ENCODE peak calls at places on chromosomes 2 and 18, in five cellular contexts. X is GM12878, F is K562, G is HCT116, H is HepG2. K is an unnamed sample.

GRCh38 chr2:215775106-215775505 is 238.2 kb downstream of the MREG start:
- DNase-seq in F (no peak), H (no peak), G (no peak), X (no peak), K (no peak)

GRCh38 chr18:79320216-79320615 is 75.5 kb upstream of the NFATC1 start:
- DNase-seq in H (no peak), F (no peak), G (no peak), X (no peak), K (no peak)

GRCh38 chr2:204274991-204275390 is 270.3 kb upstream of the PARD3B start:
- DNase-seq in X (no peak), H (no peak), F (no peak), G (no peak), K (no peak)

GRCh38 chr2:38446972-38447561 is 70.0 kb upstream of the ATL2 start:
- DNase-seq in X (no peak), F (no peak), H (no peak), G (no peak), K (no peak)

GRCh38 chr2:16513626-16514025 is 152.0 kb downstream of the CYRIA start:
- DNase-seq in F (no peak), H (no peak), X (no peak), G (no peak), K (no peak)

GRCh38 chr2:64214281-64215115 is 70.3 kb upstream of the PELI1 start:
- DNase-seq in G (no peak), F (no peak), H (no peak), X (peak; percentile 91), K (no peak)

GRCh38 chr2:233100192-233100998 is 40.3 kb downstream of the INPP5D start:
- DNase-seq in X (peak; percentile 95), F (no peak), G (no peak), H (no peak), K (no peak)

GRCh38 chr2:9897331-9897737 is 54.1 kb downstream of the TAF1B start:
- DNase-seq in H (no peak), G (peak; percentile 65), X (peak; percentile 19), F (no peak), K (no peak)

GRCh38 chr2:10810175-10811161 is 2.1 kb downstream of the PDIA6 start:
- DNase-seq in F (no peak), H (no peak), X (peak; percentile 36), G (no peak), K (no peak)

GRCh38 chr2:172978053-172978383 is 97.6 kb upstream of the MAP3K20 start:
- DNase-seq in H (no peak), X (no peak), G (no peak), F (no peak), K (no peak)

GRCh38 chr2:22281033-22281432 is 1103.9 kb upstream of the KLHL29 start:
- DNase-seq in G (no peak), F (no peak), X (no peak), H (no peak), K (no peak)

GRCh38 chr18:79857082-79857661 is 59.4 kb downstream of the KCNG2 start:
- DNase-seq in G (no peak), F (no peak), H (peak; percentile 19), X (no peak), K (no peak)

GRCh38 chr2:157929871-157930667 is 53.9 kb upstream of the ACVR1 start:
- DNase-seq in G (no peak), F (peak; percentile 41), X (no peak), H (no peak), K (no peak)

GRCh38 chr2:103615706-103616105 is 853.9 kb downstream of the TMEM182 start:
- DNase-seq in F (no peak), X (no peak), H (no peak), G (no peak), K (no peak)

GRCh38 chr18:80161781-80162417 is 52.8 kb downstream of the ADNP2 start:
- DNase-seq in X (no peak), H (no peak), G (no peak), F (no peak), K (no peak)

GRCh38 chr2:233470839-233471238 is 95.7 kb downstream of the USP40 start:
- DNase-seq in F (no peak), G (no peak), X (no peak), H (no peak), K (no peak)

GRCh38 chr2:45699032-45699658 is 47.7 kb downstream of the PRKCE start:
- DNase-seq in F (no peak), X (no peak), G (no peak), H (no peak), K (no peak)

GRCh38 chr2:20675701-20676352 is 8.9 kb downstream of the GDF7 start:
- DNase-seq in X (peak; percentile 15), H (peak; percentile 78), F (no peak), G (no peak), K (no peak)

GRCh38 chr18:61926532-61926931 is 33.7 kb upstream of the RNF152 start:
- DNase-seq in H (no peak), F (no peak), G (no peak), X (no peak), K (no peak)

GRCh38 chr18:60663060-60663989 is 290.8 kb upstream of the MC4R start:
- DNase-seq in H (no peak), F (no peak), X (no peak), G (no peak), K (no peak)

GRCh38 chr18:30527226-30527625 is 515.3 kb downstream of the DSC3 start:
- DNase-seq in X (no peak), G (no peak), H (no peak), F (no peak), K (no peak)

GRCh38 chr18:57585846-57586242 is 658 bp downstream of the FECH start:
- DNase-seq in G (no peak), F (peak; percentile 9), X (no peak), H (no peak), K (no peak)

GRCh38 chr2:65551528-65551927 is 119.1 kb upstream of the SPRED2 start:
- DNase-seq in H (no peak), X (no peak), F (peak; percentile 59), G (no peak), K (no peak)

GRCh38 chr18:30683836-30684235 is 358.7 kb downstream of the DSC3 start:
- DNase-seq in X (no peak), F (no peak), H (no peak), G (no peak), K (no peak)

GRCh38 chr2:127014630-127015029 is 92.3 kb downstream of the BIN1 start:
- DNase-seq in G (no peak), F (no peak), H (no peak), X (no peak), K (no peak)

GRCh38 chr2:99127999-99128398 is 13.5 kb upstream of the C2orf15 start:
- DNase-seq in X (no peak), G (no peak), H (no peak), F (no peak), K (no peak)

GRCh38 chr2:196171946-196172345 is 568 bp upstream of the STK17B start:
- DNase-seq in G (no peak), H (no peak), F (no peak), X (no peak), K (no peak)

DNA sequence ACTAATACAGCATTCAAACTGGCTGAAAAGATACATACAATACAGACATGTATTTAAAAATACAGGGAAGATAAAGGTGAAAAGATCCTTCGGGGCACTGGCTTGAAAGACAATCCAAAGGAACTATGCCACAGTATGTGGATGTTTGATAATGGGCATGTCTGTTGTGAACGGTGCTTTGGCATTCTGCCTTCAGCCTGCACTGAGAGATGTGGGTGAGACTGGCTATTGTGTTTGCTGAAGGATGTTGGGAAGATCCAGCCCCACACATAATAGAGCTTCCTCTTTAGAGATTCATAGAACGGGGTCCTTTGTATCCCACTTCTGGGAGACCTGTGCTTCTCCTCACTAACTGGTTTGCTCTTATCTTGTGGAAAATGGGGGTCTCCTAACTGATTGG is 65.1 kb upstream of the CXCR4 start:
- DNase-seq in G (no peak), X (no peak), H (no peak), F (no peak), K (no peak)
- H3K9ac ChIP-seq in G (no peak overlapping the region), X (no peak overlapping the region), H (no peak overlapping the region), F (no peak overlapping the region), K (no peak overlapping the region)

GRCh38 chr2:43019025-43019367 is 207.4 kb downstream of the ZFP36L2 start:
- DNase-seq in H (no peak), F (no peak), G (no peak), X (no peak), K (no peak)
- H3K4me1 ChIP-seq in H (peaks cover 64% of the 10 kb centered on the region), F (no peaks in the 10 kb centered on the region), G (no peaks in the 10 kb centered on the region), X (no peaks in the 10 kb centered on the region), K (no peaks in the 10 kb centered on the region)

GRCh38 chr2:18926633-18927524 is 337.5 kb upstream of the NT5C1B start:
- DNase-seq in H (no peak), X (no peak), F (no peak), G (no peak), K (no peak)

GRCh38 chr2:18927525-18928232 is 338.3 kb upstream of the NT5C1B start:
- DNase-seq in X (no peak), F (no peak), H (peak; percentile 18), G (no peak), K (no peak)

GRCh38 chr2:18930977-18931376 is 341.6 kb upstream of the NT5C1B start:
- DNase-seq in F (no peak), X (no peak), G (no peak), H (no peak), K (no peak)

GRCh38 chr2:18922276-18922675 is 332.9 kb upstream of the NT5C1B start:
- DNase-seq in X (no peak), G (no peak), F (no peak), H (no peak), K (no peak)

GRCh38 chr2:18924905-18925691 is 335.7 kb upstream of the NT5C1B start:
- DNase-seq in G (no peak), H (no peak), F (no peak), X (no peak), K (no peak)
- TF ChIP-seq ZNF274 in G (no peak), H (no peak), F (no peak), X (no peak), K (no peak)

GRCh38 chr2:104774631-104775030 is 79.3 kb upstream of the POU3F3 start:
- DNase-seq in X (no peak), F (no peak), G (no peak), H (no peak), K (no peak)

GRCh38 chr2:104766683-104767082 is 87.2 kb upstream of the POU3F3 start:
- DNase-seq in F (no peak), G (no peak), H (no peak), X (no peak), K (no peak)

GRCh38 chr2:104768694-104769093 is 85.2 kb upstream of the POU3F3 start:
- DNase-seq in H (no peak), X (no peak), G (no peak), F (no peak), K (no peak)

GRCh38 chr2:104769096-104769495 is 84.8 kb upstream of the POU3F3 start:
- DNase-seq in F (no peak), X (no peak), H (no peak), G (no peak), K (no peak)
- H3K9ac ChIP-seq in F (no peak overlapping the region), X (no peak overlapping the region), H (no peak overlapping the region), G (no peak overlapping the region), K (no peak overlapping the region)

K was measured in NT2/D1.